ENCODE peak calls at places on chromosomes 13 and 19, in four cellular contexts. K is SK-N-SH, T is K562, F is GM12878. E is an unnamed sample.

GRCh38 chr19:10191347-10191746 is 3.4 kb downstream of the DNMT1 start:
- DNase-seq in K (no peak), T (no peak), F (no peak), E (no peak)

GRCh38 chr13:37460211-37460610 is 138.4 kb downstream of the POSTN start:
- DNase-seq in K (no peak), T (no peak), F (no peak), E (no peak)

GRCh38 chr13:29541400-29541799 is 54.1 kb downstream of the SLC7A1 start:
- DNase-seq in K (no peak), T (no peak), F (no peak), E (no peak)

GRCh38 chr13:45474584-45475454 is 10.1 kb downstream of the COG3 start:
- DNase-seq in K (no peak), T (no peak), F (no peak), E (no peak)

GRCh38 chr19:15161028-15161984 is 39.5 kb downstream of the NOTCH3 start:
- DNase-seq in K (peak; percentile 55), T (peak; percentile 55), F (no peak), E (peak; percentile 43)

GRCh38 chr19:41896581-41896942 is 13.6 kb downstream of the ARHGEF1 start:
- DNase-seq in K (no peak), T (no peak), F (no peak), E (no peak)

GRCh38 chr13:75855216-75855615 is 219.1 kb downstream of the LMO7 start:
- DNase-seq in K (no peak), T (no peak), F (no peak), E (no peak)

GRCh38 chr13:45178349-45179142 is 22.3 kb downstream of the KCTD4 start:
- DNase-seq in K (no peak), T (no peak), F (no peak), E (no peak)

GRCh38 chr19:45186509-45187334 is 8.1 kb downstream of the BLOC1S3 start:
- DNase-seq in K (no peak), T (peak; percentile 1), F (no peak), E (no peak)

GRCh38 chr13:112067871-112068305 is 939 bp downstream of the SOX1 start:
- DNase-seq in K (no peak), T (no peak), F (no peak), E (peak; percentile 56)

GRCh38 chr13:64052526-64052925 is 2636.9 kb upstream of the PCDH20 start:
- DNase-seq in K (no peak), T (no peak), F (no peak), E (no peak)

GRCh38 chr13:47334173-47334572 is 437.3 kb upstream of the HTR2A start:
- DNase-seq in K (no peak), T (no peak), F (no peak), E (no peak)

GRCh38 chr13:40433577-40433976 is 232.9 kb downstream of the FOXO1 start:
- DNase-seq in K (no peak), T (no peak), F (no peak), E (no peak)

GRCh38 chr13:113547248-113547971 is 37.1 kb upstream of the TFDP1 start:
- DNase-seq in K (no peak), T (no peak), F (no peak), E (no peak)

GRCh38 chr13:26941345-26942174 is 181.0 kb upstream of the GPR12 start:
- DNase-seq in K (no peak), T (no peak), F (no peak), E (no peak)

GRCh38 chr19:1582201-1582600 is 10.5 kb downstream of the MBD3 start:
- DNase-seq in K (no peak), T (no peak), F (no peak), E (no peak)

GRCh38 chr19:46731007-46731501 is 14.1 kb upstream of the PRKD2 start:
- DNase-seq in K (no peak), T (peak; percentile 71), F (no peak), E (no peak)

GRCh38 chr19:39438270-39438934 is 2.7 kb upstream of the RPS16 start:
- DNase-seq in K (no peak), T (no peak), F (no peak), E (no peak)

GRCh38 chr13:31761951-31762350 is 22.6 kb downstream of the RXFP2 start:
- DNase-seq in K (no peak), T (no peak), F (no peak), E (no peak)

GRCh38 chr13:94382520-94382919 is 97.0 kb downstream of the DCT start:
- DNase-seq in K (no peak), T (no peak), F (no peak), E (no peak)

GRCh38 chr13:51827254-51827653 is 17.7 kb downstream of the TMEM272 start:
- DNase-seq in K (no peak), T (no peak), F (no peak), E (no peak)

GRCh38 chr13:94710881-94711560 is 1.3 kb downstream of the SOX21 start:
- DNase-seq in K (peak; percentile 86), T (peak; percentile 54), F (no peak), E (peak; percentile 53)

GRCh38 chr19:8577247-8577646 is at the start of gene MYO1F:
- DNase-seq in K (no peak), T (peak; percentile 48), F (no peak), E (no peak)

GRCh38 chr13:41306271-41307150 is 4.6 kb upstream of the NAA16 start:
- DNase-seq in K (peak; percentile 21), T (no peak), F (no peak), E (no peak)

GRCh38 chr13:96967248-96967745 is 27.0 kb downstream of the OXGR1 start:
- DNase-seq in K (no peak), T (peak; percentile 54), F (no peak), E (no peak)

GRCh38 chr19:29271341-29271740 is 58.4 kb upstream of the UQCRFS1 start:
- DNase-seq in K (no peak), T (no peak), F (no peak), E (no peak)
- TF ChIP-seq USF1 in K (no peak), T (no peak), F (no peak), E (no peak)

GRCh38 chr13:56752630-56753029 is 388.1 kb upstream of the PRR20A start:
- DNase-seq in K (no peak), T (no peak), F (no peak), E (no peak)

GRCh38 chr13:56755181-56755580 is 385.5 kb upstream of the PRR20A start:
- DNase-seq in K (no peak), T (no peak), F (no peak), E (no peak)
- TF ChIP-seq USF1 in K (no peak), T (no peak), F (no peak), E (no peak)

GRCh38 chr19:14004619-14005380 is 1.3 kb downstream of the RFX1 start:
- DNase-seq in K (no peak), T (peak; percentile 14), F (peak; percentile 34), E (no peak)

GRCh38 chr19:14000691-14001365 is 5.3 kb downstream of the RFX1 start:
- DNase-seq in K (no peak), T (no peak), F (no peak), E (no peak)

GRCh38 chr19:14003279-14004051 is 2.7 kb downstream of the RFX1 start:
- DNase-seq in K (no peak), T (peak; percentile 6), F (no peak), E (no peak)

GRCh38 chr19:14005381-14006084 is 587 bp downstream of the RFX1 start:
- DNase-seq in K (peak; percentile 93), T (peak; percentile 93), F (peak; percentile 39), E (peak; percentile 95)

DNA sequence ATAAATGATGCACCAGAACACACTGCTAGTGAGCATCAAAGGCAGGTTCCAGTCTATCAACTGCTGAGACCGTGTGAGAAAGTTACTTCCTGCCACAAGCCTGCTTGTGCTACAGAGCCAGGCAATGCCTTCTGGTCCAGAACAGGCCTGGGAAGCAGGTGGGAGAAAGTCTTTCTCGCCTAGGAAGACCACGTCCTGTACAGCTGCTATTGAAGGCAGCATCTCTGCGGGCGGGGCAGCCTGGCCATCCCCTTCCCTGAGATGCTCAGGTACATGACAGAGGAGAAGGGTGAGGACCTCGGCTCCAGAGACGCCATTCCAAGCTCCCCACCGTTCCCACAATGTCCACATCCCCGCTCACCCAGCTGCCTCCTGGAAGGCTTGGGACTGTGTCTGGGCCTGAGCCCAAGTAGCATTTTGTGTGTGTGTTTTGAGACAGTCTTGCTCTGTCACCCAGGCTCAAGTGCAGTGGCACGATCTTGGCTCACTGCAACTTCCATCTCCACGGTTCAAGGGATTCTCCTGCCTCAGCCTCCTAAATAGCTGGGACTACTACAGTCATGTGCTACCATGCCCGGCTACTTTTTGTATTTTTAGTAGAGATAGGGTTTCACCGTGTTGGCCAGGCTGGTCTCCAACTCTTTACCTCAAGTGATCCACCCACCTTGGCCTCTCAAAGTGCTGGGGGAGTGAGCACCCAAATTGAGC is 3.4 kb downstream of the RFX1 start:
- DNase-seq in K (no peak), T (peak; percentile 5), F (peak; percentile 40), E (no peak)
- TF ChIP-seq USF1 in K (no peak), T (no peak), F (no peak), E (no peak)

GRCh38 chr19:11422163-11423068 is 3.3 kb upstream of the RGL3 start:
- DNase-seq in K (peak; percentile 39), T (no peak), F (peak; percentile 64), E (peak; percentile 99)
- TF ChIP-seq USF1 in K (no peak), T (no peak), F (no peak), E (no peak)

GRCh38 chr19:48739835-48740704 is at the start of gene RASIP1:
- DNase-seq in K (no peak), T (no peak), F (no peak), E (no peak)

GRCh38 chr19:48739400-48739825 is 997 bp downstream of the RASIP1 start:
- DNase-seq in K (peak; percentile 67), T (peak; percentile 54), F (no peak), E (no peak)

GRCh38 chr19:48738557-48739399 is 1.6 kb downstream of the RASIP1 start:
- DNase-seq in K (peak; percentile 100), T (peak; percentile 98), F (peak; percentile 11), E (peak; percentile 99)

GRCh38 chr19:48741222-48741999 is 1.0 kb upstream of the RASIP1 start:
- DNase-seq in K (peak; percentile 81), T (peak; percentile 94), F (no peak), E (peak; percentile 85)

DNA sequence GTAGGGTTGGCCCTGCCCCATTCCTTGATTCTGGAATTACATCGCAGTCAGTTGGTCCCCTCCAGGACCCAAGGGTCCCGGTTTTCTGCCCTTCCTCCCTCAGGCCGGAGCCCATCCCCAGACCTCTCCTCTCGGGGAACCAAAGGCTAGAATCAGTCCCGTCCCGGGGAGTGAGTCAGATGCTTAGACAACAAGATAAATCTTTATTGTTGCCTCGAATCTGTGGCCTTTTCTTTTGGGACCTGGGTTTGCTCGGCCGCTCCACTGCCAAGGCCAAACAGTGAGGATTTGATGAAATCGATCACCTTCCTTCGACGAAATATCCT is 258 bp upstream of the RASIP1 start:
- DNase-seq in K (no peak), T (no peak), F (no peak), E (no peak)
- TF ChIP-seq USF1 in K (no peak), T (no peak), F (no peak), E (no peak)

GRCh38 chr19:3881272-3882040 is 971 bp downstream of the ATCAY start:
- DNase-seq in K (peak; percentile 81), T (no peak), F (no peak), E (peak; percentile 34)
- TF ChIP-seq USF1 in K (no peak), T (no peak), F (no peak), E (no peak)